ENCODE peak calls at places on chromosomes 3 and 15, in eight cellular contexts. One of them, this sample, is unnamed.

GRCh38 chr3:177134166-177134565 is 63.1 kb downstream of the TBL1XR1 start:
- DNase-seq in fibroblast of pulmonary artery: no peak
- DNase-seq in H9: no peak
- DNase-seq in tibial artery: no peak
- DNase-seq in IMR-90: no peak
- DNase-seq in AG10803: peak; percentile 25
- DNase-seq in activated CD8-positive, alpha-beta T cell treated with anti-CD3 and anti-CD28 coated beads for 36 hours: no peak
- DNase-seq in uterus: no peak
- DNase-seq in this sample: no peak

GRCh38 chr15:61051570-61052031 is 177.5 kb downstream of the RORA start:
- DNase-seq in fibroblast of pulmonary artery: peak; percentile 75
- DNase-seq in uterus: peak; percentile 33
- DNase-seq in tibial artery: peak; percentile 54
- DNase-seq in AG10803: peak; percentile 87
- DNase-seq in activated CD8-positive, alpha-beta T cell treated with anti-CD3 and anti-CD28 coated beads for 36 hours: no peak
- DNase-seq in IMR-90: peak; percentile 78
- DNase-seq in H9: peak; percentile 52
- DNase-seq in this sample: no peak

GRCh38 chr3:178343433-178344038 is 192.7 kb upstream of the KCNMB2 start:
- DNase-seq in uterus: no peak
- DNase-seq in AG10803: no peak
- DNase-seq in tibial artery: no peak
- DNase-seq in fibroblast of pulmonary artery: no peak
- DNase-seq in activated CD8-positive, alpha-beta T cell treated with anti-CD3 and anti-CD28 coated beads for 36 hours: no peak
- DNase-seq in IMR-90: no peak
- DNase-seq in H9: no peak
- DNase-seq in this sample: no peak

GRCh38 chr15:66757030-66757429 is 55.0 kb downstream of the SMAD6 start:
- DNase-seq in H9: no peak
- DNase-seq in tibial artery: no peak
- DNase-seq in fibroblast of pulmonary artery: no peak
- DNase-seq in activated CD8-positive, alpha-beta T cell treated with anti-CD3 and anti-CD28 coated beads for 36 hours: no peak
- DNase-seq in IMR-90: no peak
- DNase-seq in uterus: no peak
- DNase-seq in AG10803: no peak
- DNase-seq in this sample: no peak

GRCh38 chr3:4497005-4497692 is 4.0 kb downstream of the ITPR1 start:
- DNase-seq in uterus: no peak
- DNase-seq in tibial artery: no peak
- DNase-seq in activated CD8-positive, alpha-beta T cell treated with anti-CD3 and anti-CD28 coated beads for 36 hours: no peak
- DNase-seq in fibroblast of pulmonary artery: no peak
- DNase-seq in AG10803: no peak
- DNase-seq in H9: no peak
- DNase-seq in IMR-90: no peak
- DNase-seq in this sample: no peak

GRCh38 chr3:51398595-51399310 is 7.7 kb downstream of the RBM15B start:
- DNase-seq in uterus: no peak
- DNase-seq in H9: no peak
- DNase-seq in fibroblast of pulmonary artery: no peak
- DNase-seq in IMR-90: no peak
- DNase-seq in tibial artery: no peak
- DNase-seq in activated CD8-positive, alpha-beta T cell treated with anti-CD3 and anti-CD28 coated beads for 36 hours: no peak
- DNase-seq in AG10803: no peak
- DNase-seq in this sample: no peak

GRCh38 chr3:114827495-114827894 is 319.6 kb downstream of the ZBTB20 start:
- DNase-seq in activated CD8-positive, alpha-beta T cell treated with anti-CD3 and anti-CD28 coated beads for 36 hours: peak; percentile 23
- DNase-seq in fibroblast of pulmonary artery: peak; percentile 66
- DNase-seq in H9: no peak
- DNase-seq in AG10803: peak; percentile 57
- DNase-seq in IMR-90: peak; percentile 58
- DNase-seq in uterus: no peak
- DNase-seq in tibial artery: no peak
- DNase-seq in this sample: peak; percentile 29

GRCh38 chr3:42667523-42668402 is 14.3 kb downstream of the ZBTB47 start:
- DNase-seq in IMR-90: no peak
- DNase-seq in uterus: peak; percentile 24
- DNase-seq in AG10803: peak; percentile 27
- DNase-seq in tibial artery: no peak
- DNase-seq in activated CD8-positive, alpha-beta T cell treated with anti-CD3 and anti-CD28 coated beads for 36 hours: no peak
- DNase-seq in H9: peak; percentile 26
- DNase-seq in fibroblast of pulmonary artery: no peak
- DNase-seq in this sample: no peak

GRCh38 chr3:53171109-53171453 is 10.1 kb downstream of the PRKCD start:
- DNase-seq in H9: no peak
- DNase-seq in activated CD8-positive, alpha-beta T cell treated with anti-CD3 and anti-CD28 coated beads for 36 hours: no peak
- DNase-seq in fibroblast of pulmonary artery: no peak
- DNase-seq in IMR-90: no peak
- DNase-seq in AG10803: no peak
- DNase-seq in tibial artery: no peak
- DNase-seq in uterus: no peak
- DNase-seq in this sample: no peak

DNA sequence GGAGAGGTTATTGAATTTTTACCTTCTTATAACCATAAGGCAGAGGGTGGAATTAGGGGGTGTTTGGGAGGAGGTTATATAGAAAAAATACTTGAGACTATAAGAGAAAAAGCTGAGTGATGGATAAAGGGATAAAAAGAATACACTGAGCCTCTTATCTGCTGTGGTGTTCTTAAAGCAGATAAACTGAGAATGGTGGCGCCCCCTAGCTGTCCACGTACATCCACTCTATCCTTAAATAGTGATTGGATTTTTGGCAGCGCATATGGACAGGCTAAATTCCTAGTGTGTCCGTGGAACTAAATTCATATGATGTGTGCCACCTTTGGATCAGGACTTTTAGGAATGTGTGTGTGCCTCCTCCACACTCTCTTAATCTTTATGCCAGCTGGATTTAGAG is 121.1 kb downstream of the OXSM start:
- DNase-seq in H9: peak; percentile 56
- DNase-seq in uterus: no peak
- DNase-seq in activated CD8-positive, alpha-beta T cell treated with anti-CD3 and anti-CD28 coated beads for 36 hours: peak; percentile 79
- DNase-seq in IMR-90: peak; percentile 48
- DNase-seq in fibroblast of pulmonary artery: peak; percentile 12
- DNase-seq in AG10803: no peak
- DNase-seq in tibial artery: no peak
- DNase-seq in this sample: no peak
- TF ChIP-seq CTCF in H9: peak; percentile 84
- TF ChIP-seq CTCF in uterus: no peak
- TF ChIP-seq CTCF in activated CD8-positive, alpha-beta T cell treated with anti-CD3 and anti-CD28 coated beads for 36 hours: peak; percentile 70
- TF ChIP-seq CTCF in IMR-90: peak; percentile 39
- TF ChIP-seq CTCF in fibroblast of pulmonary artery: peak; percentile 22
- TF ChIP-seq CTCF in AG10803: peak; percentile 32
- TF ChIP-seq CTCF in tibial artery: no peak
- TF ChIP-seq CTCF in this sample: peak; percentile 44

GRCh38 chr15:57867970-57868791 is 161.7 kb downstream of the POLR2M start:
- DNase-seq in activated CD8-positive, alpha-beta T cell treated with anti-CD3 and anti-CD28 coated beads for 36 hours: peak; percentile 7
- DNase-seq in IMR-90: no peak
- DNase-seq in H9: no peak
- DNase-seq in tibial artery: no peak
- DNase-seq in fibroblast of pulmonary artery: no peak
- DNase-seq in uterus: no peak
- DNase-seq in AG10803: no peak
- DNase-seq in this sample: no peak

GRCh38 chr15:57866149-57866736 is 159.7 kb downstream of the POLR2M start:
- DNase-seq in IMR-90: peak; percentile 15
- DNase-seq in fibroblast of pulmonary artery: peak; percentile 71
- DNase-seq in activated CD8-positive, alpha-beta T cell treated with anti-CD3 and anti-CD28 coated beads for 36 hours: peak; percentile 78
- DNase-seq in H9: peak; percentile 67
- DNase-seq in uterus: peak; percentile 37
- DNase-seq in tibial artery: peak; percentile 55
- DNase-seq in AG10803: peak; percentile 37
- DNase-seq in this sample: peak; percentile 45

GRCh38 chr15:57862761-57863160 is 156.2 kb downstream of the POLR2M start:
- DNase-seq in fibroblast of pulmonary artery: no peak
- DNase-seq in H9: no peak
- DNase-seq in IMR-90: no peak
- DNase-seq in activated CD8-positive, alpha-beta T cell treated with anti-CD3 and anti-CD28 coated beads for 36 hours: no peak
- DNase-seq in AG10803: no peak
- DNase-seq in tibial artery: no peak
- DNase-seq in uterus: no peak
- DNase-seq in this sample: no peak

GRCh38 chr15:57861805-57862586 is 155.5 kb downstream of the POLR2M start:
- DNase-seq in tibial artery: no peak
- DNase-seq in H9: no peak
- DNase-seq in uterus: peak; percentile 49
- DNase-seq in activated CD8-positive, alpha-beta T cell treated with anti-CD3 and anti-CD28 coated beads for 36 hours: no peak
- DNase-seq in IMR-90: peak; percentile 64
- DNase-seq in fibroblast of pulmonary artery: peak; percentile 79
- DNase-seq in AG10803: peak; percentile 80
- DNase-seq in this sample: no peak

GRCh38 chr15:57865294-57865693 is 158.8 kb downstream of the POLR2M start:
- DNase-seq in AG10803: no peak
- DNase-seq in activated CD8-positive, alpha-beta T cell treated with anti-CD3 and anti-CD28 coated beads for 36 hours: peak; percentile 7
- DNase-seq in IMR-90: no peak
- DNase-seq in H9: peak; percentile 39
- DNase-seq in tibial artery: no peak
- DNase-seq in uterus: no peak
- DNase-seq in fibroblast of pulmonary artery: peak; percentile 8
- DNase-seq in this sample: peak; percentile 14
- TF ChIP-seq CTCF in AG10803: peak; percentile 48
- TF ChIP-seq CTCF in activated CD8-positive, alpha-beta T cell treated with anti-CD3 and anti-CD28 coated beads for 36 hours: no peak
- TF ChIP-seq CTCF in IMR-90: peak; percentile 17
- TF ChIP-seq CTCF in H9: peak; percentile 73
- TF ChIP-seq CTCF in tibial artery: no peak
- TF ChIP-seq CTCF in uterus: no peak
- TF ChIP-seq CTCF in fibroblast of pulmonary artery: peak; percentile 52
- TF ChIP-seq CTCF in this sample: peak; percentile 37

DNA sequence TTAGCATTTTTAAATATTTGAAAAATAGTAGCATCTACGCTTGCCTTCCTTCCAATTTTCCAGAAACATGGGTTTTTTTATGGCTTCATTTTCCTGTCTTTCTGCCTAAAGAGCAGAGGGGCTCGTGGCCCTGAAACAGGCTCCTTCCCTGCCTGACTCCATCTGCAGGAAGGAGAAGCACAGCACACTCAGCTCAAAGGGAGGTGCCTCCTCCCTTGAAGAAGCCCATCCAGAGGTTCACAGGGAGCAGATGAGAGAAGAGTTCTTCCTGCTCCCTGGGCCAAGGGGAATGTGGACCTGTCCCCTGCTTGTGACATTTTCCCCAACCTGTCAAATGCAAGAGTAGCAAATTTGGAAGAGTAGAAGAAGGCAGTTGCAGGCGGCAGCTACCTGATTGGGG is 55.8 kb downstream of the BBX start:
- DNase-seq in uterus: no peak
- DNase-seq in fibroblast of pulmonary artery: no peak
- DNase-seq in H9: peak; percentile 50
- DNase-seq in AG10803: no peak
- DNase-seq in tibial artery: no peak
- DNase-seq in IMR-90: no peak
- DNase-seq in activated CD8-positive, alpha-beta T cell treated with anti-CD3 and anti-CD28 coated beads for 36 hours: no peak
- DNase-seq in this sample: no peak
- TF ChIP-seq CTCF in uterus: no peak
- TF ChIP-seq CTCF in fibroblast of pulmonary artery: no peak
- TF ChIP-seq CTCF in H9: peak; percentile 46
- TF ChIP-seq CTCF in AG10803: no peak
- TF ChIP-seq CTCF in tibial artery: no peak
- TF ChIP-seq CTCF in IMR-90: no peak
- TF ChIP-seq CTCF in activated CD8-positive, alpha-beta T cell treated with anti-CD3 and anti-CD28 coated beads for 36 hours: no peak
- TF ChIP-seq CTCF in this sample: no peak

DNA sequence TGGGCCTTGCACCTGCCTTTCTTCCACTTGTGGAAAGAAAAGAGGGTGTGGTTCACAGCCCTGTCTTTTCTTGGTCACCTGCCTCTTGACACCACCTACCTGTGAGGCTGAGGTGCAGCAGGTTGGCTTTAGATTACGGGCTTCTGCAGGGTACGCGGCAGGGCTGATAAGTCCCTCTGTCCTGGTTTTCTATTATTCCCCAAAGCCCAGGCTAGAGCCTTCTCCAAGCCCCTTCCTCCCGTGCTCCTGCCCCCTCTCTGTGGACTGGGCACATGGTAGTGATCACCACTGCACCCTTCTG is 44.8 kb upstream of the HACD2 start:
- DNase-seq in activated CD8-positive, alpha-beta T cell treated with anti-CD3 and anti-CD28 coated beads for 36 hours: no peak
- DNase-seq in uterus: no peak
- DNase-seq in tibial artery: no peak
- DNase-seq in fibroblast of pulmonary artery: no peak
- DNase-seq in H9: no peak
- DNase-seq in AG10803: no peak
- DNase-seq in IMR-90: no peak
- DNase-seq in this sample: no peak
- TF ChIP-seq CTCF in activated CD8-positive, alpha-beta T cell treated with anti-CD3 and anti-CD28 coated beads for 36 hours: no peak
- TF ChIP-seq CTCF in uterus: no peak
- TF ChIP-seq CTCF in tibial artery: no peak
- TF ChIP-seq CTCF in fibroblast of pulmonary artery: no peak
- TF ChIP-seq CTCF in H9: peak; percentile 57
- TF ChIP-seq CTCF in AG10803: no peak
- TF ChIP-seq CTCF in IMR-90: no peak
- TF ChIP-seq CTCF in this sample: no peak

DNA sequence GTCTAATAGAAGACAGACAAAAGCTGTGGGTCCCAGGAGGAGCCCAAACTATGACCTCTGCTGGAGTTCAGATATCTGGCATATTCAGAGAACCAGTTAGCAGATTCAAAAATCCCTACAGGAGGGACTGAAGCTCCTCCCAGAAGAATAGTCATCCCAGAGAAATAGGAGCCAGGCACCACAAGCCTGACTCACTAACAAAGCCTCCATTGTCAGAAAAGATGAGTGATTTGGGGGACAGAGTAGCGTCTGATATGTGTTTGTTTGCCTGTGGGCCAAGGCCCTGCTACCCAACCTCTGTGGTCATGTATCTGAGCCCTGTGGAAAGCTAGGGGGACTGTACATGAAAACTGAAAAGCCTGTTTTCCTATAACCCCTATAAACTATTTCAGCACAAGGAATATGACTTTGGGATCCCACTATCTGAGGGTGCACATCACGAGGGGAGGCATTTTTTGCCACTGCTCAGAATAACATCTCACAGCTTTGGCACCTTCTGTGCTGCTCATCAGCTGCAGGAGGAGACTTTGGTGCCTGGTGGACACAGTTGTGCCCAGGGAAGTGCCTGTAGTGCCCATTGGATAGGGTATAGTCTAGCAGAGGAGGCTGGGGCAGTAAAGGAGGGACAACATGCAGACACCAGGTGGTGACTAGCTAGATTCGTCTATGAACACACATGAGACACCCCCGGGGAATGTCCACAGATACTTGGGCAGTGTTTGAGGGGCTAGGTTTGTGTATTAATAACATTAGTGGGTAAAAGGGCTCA is 9.7 kb upstream of the LARP6 start:
- DNase-seq in uterus: no peak
- DNase-seq in fibroblast of pulmonary artery: peak; percentile 86
- DNase-seq in IMR-90: peak; percentile 92
- DNase-seq in H9: no peak
- DNase-seq in AG10803: peak; percentile 79
- DNase-seq in tibial artery: no peak
- DNase-seq in activated CD8-positive, alpha-beta T cell treated with anti-CD3 and anti-CD28 coated beads for 36 hours: no peak
- DNase-seq in this sample: no peak
- TF ChIP-seq CTCF in uterus: no peak
- TF ChIP-seq CTCF in fibroblast of pulmonary artery: no peak
- TF ChIP-seq CTCF in IMR-90: no peak
- TF ChIP-seq CTCF in H9: no peak
- TF ChIP-seq CTCF in AG10803: peak; percentile 8
- TF ChIP-seq CTCF in tibial artery: no peak
- TF ChIP-seq CTCF in activated CD8-positive, alpha-beta T cell treated with anti-CD3 and anti-CD28 coated beads for 36 hours: no peak
- TF ChIP-seq CTCF in this sample: no peak

DNA sequence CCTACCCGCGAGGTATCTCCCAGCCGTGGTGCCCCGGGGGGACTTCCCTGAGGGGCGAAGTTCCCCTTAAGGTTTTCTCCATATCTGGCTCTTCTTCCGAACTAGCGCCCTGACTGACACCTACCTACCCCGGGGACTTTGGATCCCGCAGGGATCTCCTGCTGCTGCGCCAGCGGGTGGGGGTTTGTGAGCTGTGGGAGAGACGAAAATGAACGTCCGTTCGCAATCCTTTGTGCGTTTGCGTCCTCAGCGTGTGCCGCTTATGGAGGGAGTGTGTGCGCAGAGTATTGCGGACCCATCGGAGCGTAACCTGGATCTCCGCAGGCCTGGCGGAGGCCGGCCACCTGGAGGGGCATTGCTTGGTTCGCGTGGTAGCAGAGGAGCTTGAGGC is 558 bp downstream of the FBXO22 start:
- DNase-seq in AG10803: peak; percentile 40
- DNase-seq in activated CD8-positive, alpha-beta T cell treated with anti-CD3 and anti-CD28 coated beads for 36 hours: peak; percentile 51
- DNase-seq in fibroblast of pulmonary artery: peak; percentile 46
- DNase-seq in uterus: peak; percentile 24
- DNase-seq in IMR-90: peak; percentile 39
- DNase-seq in H9: peak; percentile 47
- DNase-seq in tibial artery: no peak
- DNase-seq in this sample: no peak
- TF ChIP-seq CTCF in AG10803: no peak
- TF ChIP-seq CTCF in activated CD8-positive, alpha-beta T cell treated with anti-CD3 and anti-CD28 coated beads for 36 hours: no peak
- TF ChIP-seq CTCF in fibroblast of pulmonary artery: no peak
- TF ChIP-seq CTCF in uterus: no peak
- TF ChIP-seq CTCF in IMR-90: no peak
- TF ChIP-seq CTCF in H9: no peak
- TF ChIP-seq CTCF in tibial artery: no peak
- TF ChIP-seq CTCF in this sample: no peak